ENCODE peak calls at places on chromosomes 6 and 20, in five cellular contexts. V is putamen, B is mesendoderm, M is LoVo, G is NCI-H1417 treated with DMSO at 0.1 percent for 48 hours. L is an unnamed sample.
A peak's percentile ranks its signal among the peaks of the same experiment; 100 is the strongest.

GRCh38 chr20:33744773-33745385 is 13.1 kb downstream of the ZNF341 start:
- DNase-seq in V (no peak), B (no peak), M (no peak), G (no peak), L (no peak)

GRCh38 chr20:370977-371754 is 9.4 kb upstream of the TRIB3 start:
- DNase-seq in V (no peak), B (no peak), M (no peak), G (no peak), L (no peak)

GRCh38 chr6:55869731-55870130 is 5.7 kb downstream of the BMP5 start:
- DNase-seq in V (no peak), B (no peak), M (no peak), G (no peak), L (no peak)

GRCh38 chr20:59095140-59095539 is 52.6 kb upstream of the PRELID3B start:
- DNase-seq in V (no peak), B (no peak), M (no peak), G (no peak), L (no peak)

GRCh38 chr20:61483336-61484067 is 231.4 kb downstream of the CDH4 start:
- DNase-seq in V (no peak), B (no peak), M (no peak), G (no peak), L (no peak)

GRCh38 chr6:106910999-106911949 is 63.3 kb downstream of the CD24 start:
- DNase-seq in V (no peak), B (peak; percentile 65), M (peak; percentile 44), G (no peak), L (no peak)

GRCh38 chr6:7671581-7671980 is 54.3 kb upstream of the BMP6 start:
- DNase-seq in V (peak; percentile 22), B (no peak), M (no peak), G (no peak), L (no peak)

GRCh38 chr6:138103876-138104275 is 3.3 kb downstream of the PERP start:
- DNase-seq in V (no peak), B (no peak), M (no peak), G (no peak), L (no peak)

GRCh38 chr6:149864578-149865535 is 698 bp upstream of the LRP11 start:
- DNase-seq in V (peak; percentile 74), B (peak; percentile 73), M (peak; percentile 71), G (peak; percentile 45), L (no peak)

GRCh38 chr6:41182069-41183034 is 18.6 kb downstream of the TREML2 start:
- DNase-seq in V (peak; percentile 27), B (peak; percentile 83), M (peak; percentile 46), G (no peak), L (peak; percentile 45)

GRCh38 chr20:39259010-39259803 is 297.1 kb downstream of the DHX35 start:
- DNase-seq in V (no peak), B (no peak), M (no peak), G (no peak), L (no peak)

L was measured in naive thymus-derived CD8-positive, alpha-beta T cell.